ENCODE peak calls at places on chromosomes 7 and 10, in four cellular contexts. Z is H9, Y is Peyer's patch, E is esophagus squamous epithelium. G is an unnamed sample.

GRCh38 chr10:28684986-28685580 is 7.8 kb downstream of the BAMBI start:
- DNase-seq in Y (no peak), E (no peak), Z (no peak), G (no peak)

GRCh38 chr7:120023494-120024167 is 249.3 kb upstream of the KCND2 start:
- DNase-seq in Z (no peak), Y (no peak), E (no peak), G (no peak)

GRCh38 chr7:155408657-155409586 is 49.0 kb upstream of the EN2 start:
- DNase-seq in Y (no peak), E (no peak), Z (peak; percentile 36), G (no peak)

GRCh38 chr7:36487756-36488336 is 98.2 kb downstream of the ANLN start:
- DNase-seq in Z (no peak), E (no peak), Y (peak; percentile 67), G (no peak)

GRCh38 chr10:90051053-90051452 is 349.7 kb downstream of the KIF20B start:
- DNase-seq in Y (no peak), E (no peak), Z (no peak), G (no peak)

GRCh38 chr10:62082729-62083412 is 181.4 kb downstream of the ARID5B start:
- DNase-seq in E (no peak), Z (no peak), Y (no peak), G (no peak)

GRCh38 chr7:151382079-151382885 is 27.6 kb downstream of the WDR86 start:
- DNase-seq in Y (no peak), Z (peak; percentile 34), E (no peak), G (no peak)

GRCh38 chr7:55539380-55539779 is 32.9 kb downstream of the VOPP1 start:
- DNase-seq in Y (no peak), Z (peak; percentile 58), E (no peak), G (no peak)

GRCh38 chr10:88616250-88616977 is 29.9 kb downstream of the LIPJ start:
- DNase-seq in Y (no peak), E (no peak), Z (no peak), G (peak; percentile 60)

GRCh38 chr7:149007146-149007545 is 21.2 kb downstream of the PDIA4 start:
- DNase-seq in Y (no peak), Z (no peak), E (no peak), G (peak; percentile 32)

GRCh38 chr7:18499407-18500197 is 4.1 kb downstream of the HDAC9 start:
- DNase-seq in Y (no peak), E (no peak), Z (no peak), G (peak; percentile 47)

GRCh38 chr10:106360870-106361269 is 803.6 kb downstream of the SORCS1 start:
- DNase-seq in Y (no peak), Z (no peak), E (no peak), G (no peak)

GRCh38 chr7:19146699-19147098 is 1.5 kb upstream of the FERD3L start:
- DNase-seq in Z (no peak), E (no peak), Y (no peak), G (no peak)

GRCh38 chr10:104391150-104391968 is 37.7 kb downstream of the CFAP58 start:
- DNase-seq in Y (no peak), Z (no peak), E (no peak), G (no peak)

GRCh38 chr7:71661671-71662224 is 529.8 kb downstream of the GALNT17 start:
- DNase-seq in E (no peak), Z (no peak), Y (no peak), G (no peak)

GRCh38 chr10:102157224-102157623 is 5.0 kb downstream of the NOLC1 start:
- DNase-seq in E (no peak), Y (no peak), Z (no peak), G (no peak)

GRCh38 chr7:77442631-77443420 is 26.7 kb upstream of the GSAP start:
- DNase-seq in E (no peak), Y (no peak), Z (no peak), G (no peak)

GRCh38 chr10:24503627-24504320 is 219.9 kb downstream of the ARHGAP21 start:
- DNase-seq in E (no peak), Y (peak; percentile 72), Z (peak; percentile 76), G (peak; percentile 46)

GRCh38 chr10:58967551-58968418 is 208.7 kb upstream of the PHYHIPL start:
- DNase-seq in Z (peak; percentile 93), E (no peak), Y (peak; percentile 78), G (peak; percentile 75)

GRCh38 chr10:123496996-123497660 is 169.0 kb upstream of the GPR26 start:
- DNase-seq in E (no peak), Z (no peak), Y (no peak), G (no peak)

GRCh38 chr10:17793041-17793440 is 16.1 kb upstream of the MRC1 start:
- DNase-seq in Y (no peak), Z (no peak), E (no peak), G (no peak)

GRCh38 chr7:17654940-17655339 is 285.4 kb downstream of the SNX13 start:
- DNase-seq in E (no peak), Z (no peak), Y (no peak), G (no peak)

GRCh38 chr10:100829933-100830727 is 82.6 kb upstream of the SLF2 start:
- DNase-seq in E (no peak), Z (peak; percentile 53), Y (no peak), G (peak; percentile 72)

GRCh38 chr7:72035275-72035674 is 376.9 kb downstream of the CALN1 start:
- DNase-seq in E (no peak), Z (no peak), Y (no peak), G (no peak)

GRCh38 chr10:3452234-3452633 is 279.7 kb upstream of the PITRM1 start:
- DNase-seq in Z (no peak), E (no peak), Y (no peak), G (no peak)

GRCh38 chr7:25716421-25716820 is 435.6 kb upstream of the NFE2L3 start:
- DNase-seq in Y (no peak), E (no peak), Z (no peak), G (no peak)

GRCh38 chr7:150788474-150789269 is 11.5 kb downstream of the TMEM176B start:
- DNase-seq in Z (no peak), Y (peak; percentile 61), E (no peak), G (no peak)

GRCh38 chr10:104498345-104498955 is 142.6 kb upstream of the SORCS3 start:
- DNase-seq in Z (no peak), E (no peak), Y (no peak), G (no peak)

GRCh38 chr7:47484923-47485639 is 96.8 kb downstream of the TNS3 start:
- DNase-seq in Z (no peak), E (no peak), Y (no peak), G (peak; percentile 31)

GRCh38 chr10:35579726-35580420 is 25.3 kb upstream of the GJD4 start:
- DNase-seq in Y (no peak), Z (no peak), E (no peak), G (no peak)

GRCh38 chr10:52597189-52597863 is 175.3 kb downstream of the MBL2 start:
- DNase-seq in Y (no peak), E (no peak), Z (no peak), G (no peak)

DNA sequence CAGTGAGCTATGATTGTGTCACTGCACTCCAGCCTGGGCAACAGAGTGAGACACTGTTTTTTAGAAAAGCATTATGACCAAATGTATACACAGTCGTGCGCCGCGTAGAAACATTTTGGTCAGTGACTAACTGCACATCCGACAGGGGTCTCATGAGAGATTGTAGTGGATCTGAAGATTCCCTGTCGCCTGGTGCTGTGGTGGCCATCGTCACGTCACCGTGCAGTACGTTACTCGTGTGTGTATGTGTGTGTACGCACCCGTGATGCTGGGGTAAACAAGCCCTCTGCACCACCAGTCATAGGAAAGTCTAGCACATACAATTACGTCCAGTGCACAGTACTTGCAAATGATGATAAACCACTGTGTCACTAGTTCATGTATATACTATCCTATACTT is 109.4 kb downstream of the ELFN1 start:
- DNase-seq in Y (peak; percentile 24), Z (no peak), E (no peak), G (no peak)
- TF ChIP-seq CTCF in Y (no peak), Z (no peak), E (no peak), G (no peak)

GRCh38 chr7:63009771-63010170 is 988.9 kb upstream of the ZNF722 start:
- DNase-seq in Y (no peak), Z (no peak), E (no peak), G (no peak)
- H3K9me3 ChIP-seq in Y (no peaks in the 10 kb centered on the region), Z (peaks cover 91% of the 10 kb centered on the region), E (peaks cover 47% of the 10 kb centered on the region), G (peaks cover 19% of the 10 kb centered on the region)

GRCh38 chr7:127550247-127550646 is 35.1 kb downstream of the GCC1 start:
- DNase-seq in Z (no peak), E (no peak), Y (no peak), G (no peak)
- TF ChIP-seq CTCF in Z (peak; percentile 55), E (no peak), Y (no peak), G (no peak)

GRCh38 chr10:15877836-15878576 is 17.7 kb upstream of the MINDY3 start:
- DNase-seq in E (no peak), Z (peak; percentile 55), Y (no peak), G (no peak)
- H3K9me3 ChIP-seq in E (no peaks in the 10 kb centered on the region), Z (no peaks in the 10 kb centered on the region), Y (no peaks in the 10 kb centered on the region), G (no peaks in the 10 kb centered on the region)

GRCh38 chr7:140696024-140696678 is 357 bp upstream of the NDUFB2 start:
- DNase-seq in Y (peak; percentile 98), E (peak; percentile 54), Z (peak; percentile 95), G (peak; percentile 97)

GRCh38 chr7:140697447-140698143 is 1.1 kb downstream of the NDUFB2 start:
- DNase-seq in Z (no peak), E (no peak), Y (peak; percentile 44), G (no peak)

GRCh38 chr7:140698477-140698876 is 2.0 kb downstream of the NDUFB2 start:
- DNase-seq in Z (no peak), Y (peak; percentile 45), E (no peak), G (no peak)

GRCh38 chr7:140695381-140695780 is 1.1 kb upstream of the NDUFB2 start:
- DNase-seq in E (no peak), Z (no peak), Y (peak; percentile 42), G (no peak)

GRCh38 chr7:140696679-140697446 is at the start of gene NDUFB2:
- DNase-seq in Z (peak; percentile 89), Y (peak; percentile 90), E (peak; percentile 50), G (peak; percentile 100)
- TF ChIP-seq CTCF in Z (no peak), Y (no peak), E (peak; percentile 21), G (no peak)